ENCODE peak calls at places on chromosomes 11 and 22, in eight cellular contexts. K is renal cortical epithelial cell, E is Calu3, G is tibial nerve, R is NCI-H1417, V is IMR-90, I is A172, Y is ovary. H is an unnamed sample.

GRCh38 chr11:67355794-67356550 is 2.6 kb upstream of the POLD4 start:
- DNase-seq in Y (no peak), I (no peak), E (no peak), V (no peak), K (no peak), G (no peak), R (no peak), H (no peak)

GRCh38 chr11:12329797-12330196 is 47.6 kb upstream of the PARVA start:
- DNase-seq in R (peak; percentile 41), K (no peak), Y (no peak), V (no peak), G (no peak), I (no peak), E (no peak), H (no peak)

GRCh38 chr11:119982517-119983239 is 155.2 kb downstream of the TRIM29 start:
- DNase-seq in E (no peak), G (no peak), K (no peak), I (no peak), R (peak; percentile 41), V (no peak), Y (no peak), H (no peak)

GRCh38 chr22:50606126-50606525 is 5.5 kb downstream of the MAPK8IP2 start:
- DNase-seq in I (no peak), E (no peak), Y (no peak), G (no peak), K (no peak), R (no peak), V (no peak), H (no peak)

GRCh38 chr11:96761451-96761850 is 371.6 kb downstream of the JRKL start:
- DNase-seq in I (no peak), V (no peak), K (no peak), R (no peak), E (no peak), G (no peak), Y (no peak), H (no peak)

GRCh38 chr11:96246718-96247540 is 96.1 kb downstream of the MAML2 start:
- DNase-seq in I (no peak), G (no peak), V (peak; percentile 83), Y (no peak), R (peak; percentile 20), E (no peak), K (peak; percentile 82), H (no peak)

GRCh38 chr11:27723685-27724084 is 23.4 kb upstream of the BDNF start:
- DNase-seq in Y (no peak), I (no peak), G (no peak), V (peak; percentile 34), E (no peak), R (no peak), K (no peak), H (no peak)

GRCh38 chr11:57480409-57481137 is 20.2 kb downstream of the RTN4RL2 start:
- DNase-seq in V (peak; percentile 25), K (peak; percentile 22), I (no peak), G (peak; percentile 68), R (peak; percentile 30), Y (no peak), E (peak; percentile 79), H (peak; percentile 63)

GRCh38 chr11:63871962-63872832 is 33.3 kb downstream of the MARK2 start:
- DNase-seq in K (peak; percentile 98), Y (peak; percentile 63), V (peak; percentile 93), E (peak; percentile 83), R (peak; percentile 20), I (peak; percentile 96), G (peak; percentile 82), H (peak; percentile 78)

GRCh38 chr11:19834761-19835160 is 122.1 kb downstream of the NAV2 start:
- DNase-seq in K (no peak), Y (no peak), E (no peak), V (peak; percentile 17), G (no peak), R (no peak), I (no peak), H (no peak)

GRCh38 chr11:18324381-18324780 is 2.0 kb downstream of the GTF2H1 start:
- DNase-seq in V (no peak), K (no peak), R (no peak), E (no peak), Y (no peak), G (no peak), I (no peak), H (no peak)

GRCh38 chr22:48152154-48152775 is 1389.8 kb downstream of the TBC1D22A start:
- DNase-seq in V (no peak), I (no peak), R (no peak), Y (no peak), K (no peak), G (no peak), E (no peak), H (no peak)

GRCh38 chr11:102974552-102975280 is 19.2 kb upstream of the MMP13 start:
- DNase-seq in R (no peak), E (peak; percentile 17), G (no peak), I (peak; percentile 63), Y (no peak), K (peak; percentile 64), V (peak; percentile 84), H (no peak)

GRCh38 chr22:39144101-39144815 is 8.2 kb downstream of the CBX7 start:
- DNase-seq in K (no peak), V (peak; percentile 30), E (peak; percentile 35), G (no peak), R (no peak), Y (no peak), I (peak; percentile 38), H (peak; percentile 46)

GRCh38 chr22:36546092-36546804 is 17.3 kb upstream of the EIF3D start:
- DNase-seq in Y (no peak), V (peak; percentile 62), E (peak; percentile 64), I (peak; percentile 57), G (no peak), R (peak; percentile 29), K (peak; percentile 26), H (no peak)

GRCh38 chr11:119101367-119101758 is 290 bp downstream of the DPAGT1 start:
- DNase-seq in I (no peak), G (no peak), Y (no peak), K (no peak), E (no peak), V (no peak), R (no peak), H (no peak)